ENCODE peak calls at places on chromosomes 7 and 10, in six cellular contexts. G, D, V, S, P and W are unnamed samples.

GRCh38 chr10:63887026-63887589 is 365.9 kb downstream of the REEP3 start:
- DNase-seq in G (no peak), D (no peak), V (no peak), S (no peak), P (no peak), W (no peak)

GRCh38 chr10:89478739-89479116 is 56.7 kb downstream of the SLC16A12 start:
- DNase-seq in G (no peak), D (peak; percentile 75), V (peak; percentile 25), S (peak; percentile 81), P (no peak), W (no peak)

GRCh38 chr10:114551310-114551972 is 106.6 kb downstream of the ABLIM1 start:
- DNase-seq in G (no peak), D (peak; percentile 14), V (peak; percentile 7), S (no peak), P (peak; percentile 93), W (no peak)

GRCh38 chr10:18157909-18158308 is 17.7 kb downstream of the CACNB2 start:
- DNase-seq in G (peak; percentile 50), D (peak; percentile 88), V (no peak), S (peak; percentile 84), P (no peak), W (no peak)

GRCh38 chr7:157928808-157929425 is 592.1 kb downstream of the DNAJB6 start:
- DNase-seq in G (no peak), D (no peak), V (no peak), S (no peak), P (no peak), W (no peak)

GRCh38 chr7:27110977-27111752 is 8.7 kb upstream of the HOXA2 start:
- DNase-seq in G (peak; percentile 85), D (peak; percentile 92), V (peak; percentile 42), S (peak; percentile 24), P (peak; percentile 87), W (no peak)

GRCh38 chr10:122875843-122876492 is 3.4 kb downstream of the FAM24B start:
- DNase-seq in G (no peak), D (no peak), V (no peak), S (no peak), P (no peak), W (no peak)

GRCh38 chr7:135098391-135098790 is 49.5 kb upstream of the TMEM140 start:
- DNase-seq in G (no peak), D (no peak), V (no peak), S (no peak), P (peak; percentile 95), W (no peak)

GRCh38 chr7:96778263-96778662 is 68.6 kb upstream of the SEM1 start:
- DNase-seq in G (peak; percentile 22), D (no peak), V (no peak), S (no peak), P (no peak), W (no peak)

GRCh38 chr10:121597504-121598241 is 571 bp downstream of the FGFR2 start:
- DNase-seq in G (no peak), D (no peak), V (peak; percentile 21), S (no peak), P (peak; percentile 8), W (no peak)

GRCh38 chr7:44977304-44977858 is 1.4 kb downstream of the MYO1G start:
- DNase-seq in G (no peak), D (no peak), V (no peak), S (peak; percentile 35), P (no peak), W (no peak)

GRCh38 chr7:119963654-119964053 is 309.3 kb upstream of the KCND2 start:
- DNase-seq in G (no peak), D (no peak), V (peak; percentile 24), S (no peak), P (no peak), W (no peak)

GRCh38 chr7:151175047-151175792 is 7.7 kb upstream of the GBX1 start:
- DNase-seq in G (no peak), D (no peak), V (no peak), S (no peak), P (no peak), W (no peak)

DNA sequence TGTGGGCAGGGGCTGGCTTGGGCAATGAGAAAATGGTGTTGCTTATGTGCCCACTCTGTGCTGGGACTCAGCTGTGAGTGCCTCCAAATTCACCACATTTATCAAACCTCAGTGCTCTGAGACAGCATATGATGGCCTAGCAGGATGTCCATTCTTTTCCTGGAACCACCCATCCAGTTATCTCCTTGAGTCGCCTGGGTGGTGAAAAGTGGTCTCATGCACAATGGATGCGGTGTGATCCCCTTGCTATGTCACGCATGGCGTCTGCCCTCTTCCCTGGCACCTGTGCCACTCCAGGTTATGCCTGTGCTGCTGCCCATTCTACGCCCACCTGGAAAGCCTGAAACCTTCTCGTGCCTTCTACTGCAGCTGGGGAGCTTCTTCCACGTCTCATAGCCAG is 147.1 kb downstream of the PFKFB3 start:
- DNase-seq in G (no peak), D (no peak), V (no peak), S (no peak), P (no peak), W (no peak)
- H3K9ac ChIP-seq in G (no peak overlapping the region), D (no peak overlapping the region), V (no peak overlapping the region), S (no peak overlapping the region), P (no peak overlapping the region), W (no peak overlapping the region)

DNA sequence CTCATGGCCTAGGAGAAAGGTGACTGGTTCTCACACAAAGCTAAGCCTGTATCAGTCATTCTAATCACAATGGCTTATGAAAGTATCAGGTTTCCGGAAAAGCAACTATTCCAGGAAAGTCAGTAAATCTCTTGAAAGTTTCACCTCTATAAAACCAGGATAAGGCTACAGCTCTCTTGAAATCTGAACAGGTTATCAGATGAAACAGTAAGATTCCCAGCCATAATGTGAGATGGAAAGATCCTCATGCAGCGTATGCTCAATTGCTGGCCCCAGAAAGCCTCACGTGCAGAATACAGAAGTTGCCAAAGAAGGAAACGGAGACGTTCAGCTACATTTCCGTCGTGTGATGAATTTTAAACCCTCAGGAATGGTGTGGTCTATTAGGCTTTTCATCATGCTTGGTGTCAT is 90.0 kb downstream of the PFKFB3 start:
- DNase-seq in G (peak; percentile 8), D (no peak), V (no peak), S (no peak), P (no peak), W (no peak)
- H3K4me1 ChIP-seq in G (peaks cover 3% of the 10 kb centered on the region), D (no peaks in the 10 kb centered on the region), V (peaks cover 7% of the 10 kb centered on the region), S (no peaks in the 10 kb centered on the region), P (no peaks in the 10 kb centered on the region), W (peaks cover 18% of the 10 kb centered on the region)

GRCh38 chr7:5495581-5496375 is 72.1 kb upstream of the TNRC18 start:
- DNase-seq in G (peak; percentile 47), D (no peak), V (no peak), S (no peak), P (no peak), W (no peak)

GRCh38 chr7:5497158-5498103 is 73.8 kb upstream of the TNRC18 start:
- DNase-seq in G (no peak), D (no peak), V (peak; percentile 49), S (no peak), P (no peak), W (no peak)

GRCh38 chr7:5492249-5493020 is 68.8 kb upstream of the TNRC18 start:
- DNase-seq in G (no peak), D (no peak), V (no peak), S (no peak), P (no peak), W (no peak)

GRCh38 chr7:5494320-5494682 is 70.7 kb upstream of the TNRC18 start:
- DNase-seq in G (no peak), D (no peak), V (no peak), S (no peak), P (no peak), W (no peak)

GRCh38 chr7:5494683-5495561 is 71.3 kb upstream of the TNRC18 start:
- DNase-seq in G (peak; percentile 83), D (peak; percentile 69), V (peak; percentile 76), S (peak; percentile 89), P (peak; percentile 72), W (no peak)
- H3K9ac ChIP-seq in G (peak overlapping the region; percentile 66), D (no peak overlapping the region), V (peak overlapping the region; percentile 39), S (peak overlapping the region; percentile 28), P (no peak overlapping the region), W (peak overlapping the region; percentile 41)

GRCh38 chr10:103838095-103838395 is 17.3 kb downstream of the SH3PXD2A start:
- DNase-seq in G (no peak), D (no peak), V (no peak), S (no peak), P (no peak), W (no peak)

GRCh38 chr10:103836273-103836672 is 19.1 kb downstream of the SH3PXD2A start:
- DNase-seq in G (no peak), D (no peak), V (no peak), S (no peak), P (no peak), W (no peak)

GRCh38 chr10:103838851-103839512 is 16.4 kb downstream of the SH3PXD2A start:
- DNase-seq in G (no peak), D (no peak), V (no peak), S (peak; percentile 27), P (no peak), W (no peak)

GRCh38 chr10:103836776-103837344 is 18.5 kb downstream of the SH3PXD2A start:
- DNase-seq in G (no peak), D (no peak), V (no peak), S (no peak), P (no peak), W (no peak)

GRCh38 chr10:103837370-103838094 is 17.8 kb downstream of the SH3PXD2A start:
- DNase-seq in G (no peak), D (no peak), V (no peak), S (no peak), P (no peak), W (no peak)
- H3K4me1 ChIP-seq in G (peaks cover 11% of the 10 kb centered on the region), D (peaks cover 10% of the 10 kb centered on the region), V (peaks cover 3% of the 10 kb centered on the region), S (peaks cover 10% of the 10 kb centered on the region), P (no peaks in the 10 kb centered on the region), W (peaks cover 59% of the 10 kb centered on the region)